ENCODE peak calls at places on chromosomes 7 and 10, in four cellular contexts. One of them, this sample, is unnamed.

GRCh38 chr10:76547352-76547972 is 1090.1 kb downstream of the KCNMA1 start:
- DNase-seq in brain microvascular endothelial cell: peak; percentile 76
- DNase-seq in testis: peak; percentile 94
- DNase-seq in right atrium auricular region: peak; percentile 90
- DNase-seq in this sample: no peak

GRCh38 chr10:43220971-43221418 is 45.9 kb downstream of the RASGEF1A start:
- DNase-seq in brain microvascular endothelial cell: no peak
- DNase-seq in testis: no peak
- DNase-seq in right atrium auricular region: no peak
- DNase-seq in this sample: no peak

GRCh38 chr7:44375926-44376342 is 50.5 kb upstream of the CAMK2B start:
- DNase-seq in brain microvascular endothelial cell: no peak
- DNase-seq in testis: no peak
- DNase-seq in right atrium auricular region: no peak
- DNase-seq in this sample: no peak

GRCh38 chr7:131117439-131117838 is 210.2 kb upstream of the MKLN1 start:
- DNase-seq in brain microvascular endothelial cell: no peak
- DNase-seq in testis: no peak
- DNase-seq in right atrium auricular region: no peak
- DNase-seq in this sample: no peak

GRCh38 chr7:84249651-84250050 is 55.1 kb upstream of the SEMA3A start:
- DNase-seq in brain microvascular endothelial cell: no peak
- DNase-seq in testis: no peak
- DNase-seq in right atrium auricular region: no peak
- DNase-seq in this sample: no peak

GRCh38 chr10:26437637-26438461 is at the start of gene APBB1IP:
- DNase-seq in brain microvascular endothelial cell: no peak
- DNase-seq in testis: peak; percentile 49
- DNase-seq in right atrium auricular region: peak; percentile 91
- DNase-seq in this sample: no peak

GRCh38 chr10:66538352-66538751 is 387.5 kb upstream of the LRRTM3 start:
- DNase-seq in brain microvascular endothelial cell: no peak
- DNase-seq in testis: no peak
- DNase-seq in right atrium auricular region: no peak
- DNase-seq in this sample: no peak

GRCh38 chr10:63331586-63331985 is 134.2 kb downstream of the JMJD1C start:
- DNase-seq in brain microvascular endothelial cell: peak; percentile 76
- DNase-seq in testis: no peak
- DNase-seq in right atrium auricular region: no peak
- DNase-seq in this sample: peak; percentile 21

GRCh38 chr7:132354527-132354926 is 221.7 kb downstream of the PLXNA4 start:
- DNase-seq in brain microvascular endothelial cell: no peak
- DNase-seq in testis: no peak
- DNase-seq in right atrium auricular region: no peak
- DNase-seq in this sample: no peak

GRCh38 chr10:42867571-42867970 is 85.0 kb downstream of the BMS1 start:
- DNase-seq in brain microvascular endothelial cell: no peak
- DNase-seq in testis: no peak
- DNase-seq in right atrium auricular region: peak; percentile 46
- DNase-seq in this sample: no peak

GRCh38 chr10:49759787-49760551 is 2.2 kb downstream of the OGDHL start:
- DNase-seq in brain microvascular endothelial cell: no peak
- DNase-seq in testis: no peak
- DNase-seq in right atrium auricular region: no peak
- DNase-seq in this sample: no peak

GRCh38 chr7:36549003-36549402 is 159.3 kb downstream of the ANLN start:
- DNase-seq in brain microvascular endothelial cell: no peak
- DNase-seq in testis: no peak
- DNase-seq in right atrium auricular region: no peak
- DNase-seq in this sample: no peak

GRCh38 chr7:141072548-141073172 is 1.2 kb upstream of the TMEM178B start:
- DNase-seq in brain microvascular endothelial cell: peak; percentile 79
- DNase-seq in testis: peak; percentile 81
- DNase-seq in right atrium auricular region: peak; percentile 63
- DNase-seq in this sample: peak; percentile 33

GRCh38 chr7:50962962-50963374 is 180.3 kb upstream of the GRB10 start:
- DNase-seq in brain microvascular endothelial cell: peak; percentile 35
- DNase-seq in testis: peak; percentile 64
- DNase-seq in right atrium auricular region: no peak
- DNase-seq in this sample: no peak

GRCh38 chr7:30450983-30451497 is 27.5 kb downstream of the NOD1 start:
- DNase-seq in brain microvascular endothelial cell: no peak
- DNase-seq in testis: no peak
- DNase-seq in right atrium auricular region: no peak
- DNase-seq in this sample: no peak

GRCh38 chr10:68099736-68100135 is 9.6 kb upstream of the MYPN start:
- DNase-seq in brain microvascular endothelial cell: peak; percentile 81
- DNase-seq in testis: no peak
- DNase-seq in right atrium auricular region: no peak
- DNase-seq in this sample: peak; percentile 60

GRCh38 chr7:94182066-94182465 is 177.9 kb upstream of the BET1 start:
- DNase-seq in brain microvascular endothelial cell: peak; percentile 90
- DNase-seq in testis: no peak
- DNase-seq in right atrium auricular region: no peak
- DNase-seq in this sample: peak; percentile 87

GRCh38 chr7:1663857-1664651 is 6.0 kb upstream of the ELFN1 start:
- DNase-seq in brain microvascular endothelial cell: no peak
- DNase-seq in testis: no peak
- DNase-seq in right atrium auricular region: no peak
- DNase-seq in this sample: no peak

GRCh38 chr7:1663243-1663642 is 6.8 kb upstream of the ELFN1 start:
- DNase-seq in brain microvascular endothelial cell: no peak
- DNase-seq in testis: no peak
- DNase-seq in right atrium auricular region: no peak
- DNase-seq in this sample: no peak

GRCh38 chr7:1666251-1666778 is 3.8 kb upstream of the ELFN1 start:
- DNase-seq in brain microvascular endothelial cell: no peak
- DNase-seq in testis: no peak
- DNase-seq in right atrium auricular region: no peak
- DNase-seq in this sample: no peak

GRCh38 chr7:1665721-1666250 is 4.3 kb upstream of the ELFN1 start:
- DNase-seq in brain microvascular endothelial cell: no peak
- DNase-seq in testis: no peak
- DNase-seq in right atrium auricular region: no peak
- DNase-seq in this sample: no peak

GRCh38 chr7:1664711-1665591 is 5.1 kb upstream of the ELFN1 start:
- DNase-seq in brain microvascular endothelial cell: peak; percentile 44
- DNase-seq in testis: peak; percentile 72
- DNase-seq in right atrium auricular region: no peak
- DNase-seq in this sample: no peak
- H3K4me3 ChIP-seq in brain microvascular endothelial cell: peak overlapping the region; percentile 54
- H3K4me3 ChIP-seq in testis: peak overlapping the region; percentile 47
- H3K4me3 ChIP-seq in right atrium auricular region: peak overlapping the region; percentile 66
- H3K4me3 ChIP-seq in this sample: peak overlapping the region; percentile 59

GRCh38 chr7:137747359-137748031 is 99.3 kb downstream of the DGKI start:
- DNase-seq in brain microvascular endothelial cell: no peak
- DNase-seq in testis: no peak
- DNase-seq in right atrium auricular region: no peak
- DNase-seq in this sample: no peak
- H3K4me3 ChIP-seq in brain microvascular endothelial cell: no peak overlapping the region
- H3K4me3 ChIP-seq in testis: no peak overlapping the region
- H3K4me3 ChIP-seq in right atrium auricular region: no peak overlapping the region
- H3K4me3 ChIP-seq in this sample: no peak overlapping the region

DNA sequence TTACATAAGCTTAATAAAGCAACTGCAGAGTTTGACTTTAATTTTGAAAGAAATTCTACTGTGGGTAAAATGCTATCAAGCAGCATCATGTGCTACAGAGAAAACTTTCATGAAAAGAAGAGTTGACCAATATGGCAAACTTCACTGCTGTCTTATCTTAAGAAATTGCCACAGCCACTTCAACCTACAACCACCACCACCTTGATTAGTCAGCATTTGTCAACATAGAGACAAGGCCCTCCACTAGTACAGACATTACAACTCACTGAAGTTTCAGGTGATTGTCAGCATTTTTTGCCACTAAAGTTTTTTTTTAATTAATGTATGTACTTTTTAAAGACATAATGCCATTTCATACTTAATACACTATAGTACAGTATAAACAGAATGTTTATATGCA is 350.3 kb downstream of the HPSE2 start:
- DNase-seq in brain microvascular endothelial cell: no peak
- DNase-seq in testis: no peak
- DNase-seq in right atrium auricular region: no peak
- DNase-seq in this sample: no peak
- H3K4me3 ChIP-seq in brain microvascular endothelial cell: no peak overlapping the region
- H3K4me3 ChIP-seq in testis: no peak overlapping the region
- H3K4me3 ChIP-seq in right atrium auricular region: no peak overlapping the region
- H3K4me3 ChIP-seq in this sample: no peak overlapping the region

GRCh38 chr10:59177031-59177861 is 803 bp downstream of the PHYHIPL start:
- DNase-seq in brain microvascular endothelial cell: peak; percentile 88
- DNase-seq in testis: peak; percentile 38
- DNase-seq in right atrium auricular region: no peak
- DNase-seq in this sample: peak; percentile 52
- H3K4me3 ChIP-seq in brain microvascular endothelial cell: peak overlapping the region; percentile 39
- H3K4me3 ChIP-seq in testis: peak overlapping the region; percentile 67
- H3K4me3 ChIP-seq in right atrium auricular region: peak overlapping the region; percentile 46
- H3K4me3 ChIP-seq in this sample: peak overlapping the region; percentile 37

GRCh38 chr10:52313350-52314006 is 603 bp upstream of the DKK1 start:
- DNase-seq in brain microvascular endothelial cell: peak; percentile 25
- DNase-seq in testis: no peak
- DNase-seq in right atrium auricular region: no peak
- DNase-seq in this sample: no peak
- H3K4me3 ChIP-seq in brain microvascular endothelial cell: peak overlapping the region; percentile 81
- H3K4me3 ChIP-seq in testis: peak overlapping the region; percentile 57
- H3K4me3 ChIP-seq in right atrium auricular region: peak overlapping the region; percentile 46
- H3K4me3 ChIP-seq in this sample: peak overlapping the region; percentile 75

This sample was measured in skeletal muscle cell.